ENCODE peak calls at places on chromosomes 12 and 14, in five cellular contexts. One of them, this sample, is unnamed.

GRCh38 chr12:49094104-49094948 is at the start of gene DHH:
- DNase-seq in NCI-H1092 treated with DMSO at 0.1 percent for 48 hours: peak
- DNase-seq in Peyer's patch: peak
- DNase-seq in NCI-H510A treated with DMSO at 0.1 percent for 48 hours: peak
- DNase-seq in activated naive CD8-positive, alpha-beta T cell treated with anti-CD3 and anti-CD28 coated beads, Interleukin-2, amount 50 U/mL, for 24 hours: no peak
- DNase-seq in this sample: no peak

GRCh38 chr12:86138770-86139169 is 117.4 kb downstream of the MGAT4C start:
- DNase-seq in Peyer's patch: no peak
- DNase-seq in NCI-H510A treated with DMSO at 0.1 percent for 48 hours: no peak
- DNase-seq in NCI-H1092 treated with DMSO at 0.1 percent for 48 hours: no peak
- DNase-seq in activated naive CD8-positive, alpha-beta T cell treated with anti-CD3 and anti-CD28 coated beads, Interleukin-2, amount 50 U/mL, for 24 hours: no peak
- DNase-seq in this sample: no peak

GRCh38 chr12:103208006-103208405 is 250.5 kb downstream of the ASCL1 start:
- DNase-seq in NCI-H510A treated with DMSO at 0.1 percent for 48 hours: no peak
- DNase-seq in Peyer's patch: no peak
- DNase-seq in activated naive CD8-positive, alpha-beta T cell treated with anti-CD3 and anti-CD28 coated beads, Interleukin-2, amount 50 U/mL, for 24 hours: no peak
- DNase-seq in NCI-H1092 treated with DMSO at 0.1 percent for 48 hours: no peak
- DNase-seq in this sample: no peak

GRCh38 chr12:9951026-9951652 is 19.0 kb upstream of the CLEC2A start:
- DNase-seq in Peyer's patch: no peak
- DNase-seq in activated naive CD8-positive, alpha-beta T cell treated with anti-CD3 and anti-CD28 coated beads, Interleukin-2, amount 50 U/mL, for 24 hours: peak
- DNase-seq in NCI-H1092 treated with DMSO at 0.1 percent for 48 hours: no peak
- DNase-seq in NCI-H510A treated with DMSO at 0.1 percent for 48 hours: no peak
- DNase-seq in this sample: no peak

GRCh38 chr12:22628228-22628627 is 3.3 kb downstream of the ETNK1 start:
- DNase-seq in NCI-H1092 treated with DMSO at 0.1 percent for 48 hours: no peak
- DNase-seq in NCI-H510A treated with DMSO at 0.1 percent for 48 hours: no peak
- DNase-seq in activated naive CD8-positive, alpha-beta T cell treated with anti-CD3 and anti-CD28 coated beads, Interleukin-2, amount 50 U/mL, for 24 hours: no peak
- DNase-seq in Peyer's patch: no peak
- DNase-seq in this sample: no peak

GRCh38 chr12:88493651-88494050 is 86.6 kb downstream of the KITLG start:
- DNase-seq in NCI-H510A treated with DMSO at 0.1 percent for 48 hours: no peak
- DNase-seq in activated naive CD8-positive, alpha-beta T cell treated with anti-CD3 and anti-CD28 coated beads, Interleukin-2, amount 50 U/mL, for 24 hours: no peak
- DNase-seq in Peyer's patch: no peak
- DNase-seq in NCI-H1092 treated with DMSO at 0.1 percent for 48 hours: peak
- DNase-seq in this sample: no peak

GRCh38 chr14:67566908-67567307 is 33.2 kb downstream of the PIGH start:
- DNase-seq in Peyer's patch: peak
- DNase-seq in activated naive CD8-positive, alpha-beta T cell treated with anti-CD3 and anti-CD28 coated beads, Interleukin-2, amount 50 U/mL, for 24 hours: no peak
- DNase-seq in NCI-H510A treated with DMSO at 0.1 percent for 48 hours: no peak
- DNase-seq in NCI-H1092 treated with DMSO at 0.1 percent for 48 hours: no peak
- DNase-seq in this sample: no peak

GRCh38 chr14:85607571-85608219 is 77.8 kb downstream of the FLRT2 start:
- DNase-seq in Peyer's patch: no peak
- DNase-seq in NCI-H510A treated with DMSO at 0.1 percent for 48 hours: no peak
- DNase-seq in NCI-H1092 treated with DMSO at 0.1 percent for 48 hours: no peak
- DNase-seq in activated naive CD8-positive, alpha-beta T cell treated with anti-CD3 and anti-CD28 coated beads, Interleukin-2, amount 50 U/mL, for 24 hours: no peak
- DNase-seq in this sample: no peak

GRCh38 chr14:103110681-103111296 is 12.5 kb upstream of the TNFAIP2 start:
- DNase-seq in Peyer's patch: no peak
- DNase-seq in NCI-H1092 treated with DMSO at 0.1 percent for 48 hours: peak
- DNase-seq in NCI-H510A treated with DMSO at 0.1 percent for 48 hours: no peak
- DNase-seq in activated naive CD8-positive, alpha-beta T cell treated with anti-CD3 and anti-CD28 coated beads, Interleukin-2, amount 50 U/mL, for 24 hours: no peak
- DNase-seq in this sample: peak

GRCh38 chr14:102838531-102838930 is 61.3 kb downstream of the TRAF3 start:
- DNase-seq in activated naive CD8-positive, alpha-beta T cell treated with anti-CD3 and anti-CD28 coated beads, Interleukin-2, amount 50 U/mL, for 24 hours: no peak
- DNase-seq in NCI-H510A treated with DMSO at 0.1 percent for 48 hours: no peak
- DNase-seq in NCI-H1092 treated with DMSO at 0.1 percent for 48 hours: no peak
- DNase-seq in Peyer's patch: no peak
- DNase-seq in this sample: no peak

GRCh38 chr12:49609875-49610154 is 4.4 kb upstream of the FAM186B start:
- DNase-seq in NCI-H510A treated with DMSO at 0.1 percent for 48 hours: no peak
- DNase-seq in Peyer's patch: no peak
- DNase-seq in NCI-H1092 treated with DMSO at 0.1 percent for 48 hours: no peak
- DNase-seq in activated naive CD8-positive, alpha-beta T cell treated with anti-CD3 and anti-CD28 coated beads, Interleukin-2, amount 50 U/mL, for 24 hours: no peak
- DNase-seq in this sample: no peak

GRCh38 chr14:100529561-100530031 is 57.6 kb downstream of the BEGAIN start:
- DNase-seq in activated naive CD8-positive, alpha-beta T cell treated with anti-CD3 and anti-CD28 coated beads, Interleukin-2, amount 50 U/mL, for 24 hours: no peak
- DNase-seq in NCI-H510A treated with DMSO at 0.1 percent for 48 hours: no peak
- DNase-seq in NCI-H1092 treated with DMSO at 0.1 percent for 48 hours: no peak
- DNase-seq in Peyer's patch: peak
- DNase-seq in this sample: peak

GRCh38 chr12:120849765-120850164 is 54.4 kb downstream of the SPPL3 start:
- DNase-seq in NCI-H510A treated with DMSO at 0.1 percent for 48 hours: no peak
- DNase-seq in NCI-H1092 treated with DMSO at 0.1 percent for 48 hours: no peak
- DNase-seq in activated naive CD8-positive, alpha-beta T cell treated with anti-CD3 and anti-CD28 coated beads, Interleukin-2, amount 50 U/mL, for 24 hours: no peak
- DNase-seq in Peyer's patch: no peak
- DNase-seq in this sample: no peak

GRCh38 chr14:106790189-106791036 is 1264.0 kb downstream of the TMEM121 start:
- DNase-seq in NCI-H1092 treated with DMSO at 0.1 percent for 48 hours: peak
- DNase-seq in activated naive CD8-positive, alpha-beta T cell treated with anti-CD3 and anti-CD28 coated beads, Interleukin-2, amount 50 U/mL, for 24 hours: peak
- DNase-seq in NCI-H510A treated with DMSO at 0.1 percent for 48 hours: peak
- DNase-seq in Peyer's patch: peak
- DNase-seq in this sample: peak

GRCh38 chr12:70985850-70986249 is 65.3 kb upstream of the PTPRR start:
- DNase-seq in NCI-H1092 treated with DMSO at 0.1 percent for 48 hours: no peak
- DNase-seq in activated naive CD8-positive, alpha-beta T cell treated with anti-CD3 and anti-CD28 coated beads, Interleukin-2, amount 50 U/mL, for 24 hours: no peak
- DNase-seq in Peyer's patch: no peak
- DNase-seq in NCI-H510A treated with DMSO at 0.1 percent for 48 hours: no peak
- DNase-seq in this sample: no peak

GRCh38 chr14:90444077-90444696 is 47.4 kb downstream of the CALM1 start:
- DNase-seq in activated naive CD8-positive, alpha-beta T cell treated with anti-CD3 and anti-CD28 coated beads, Interleukin-2, amount 50 U/mL, for 24 hours: no peak
- DNase-seq in NCI-H510A treated with DMSO at 0.1 percent for 48 hours: peak
- DNase-seq in Peyer's patch: no peak
- DNase-seq in NCI-H1092 treated with DMSO at 0.1 percent for 48 hours: no peak
- DNase-seq in this sample: no peak

This sample was measured in stomach.